ENCODE peak calls at places on chromosomes 16 and 17, in seven cellular contexts. C is esophagus squamous epithelium, G is heart left ventricle, T is spleen, B is A549, I is Peyer's patch, X is adrenal gland. U is an unnamed sample.

GRCh38 chr17:10804546-10804945 is 647 bp upstream of the TMEM238L start:
- DNase-seq in C (no peak), G (no peak), T (no peak), B (no peak), I (no peak), X (no peak), U (no peak)

GRCh38 chr16:68065716-68066305 is 19.4 kb upstream of the NFATC3 start:
- DNase-seq in C (no peak), G (no peak), T (no peak), B (no peak), I (peak), X (no peak), U (no peak)

GRCh38 chr16:86784267-86784626 is 205.9 kb downstream of the FOXL1 start:
- DNase-seq in C (no peak), G (no peak), T (no peak), B (no peak), I (no peak), X (no peak), U (no peak)

GRCh38 chr17:7295230-7296180 is 1.1 kb upstream of the YBX2 start:
- DNase-seq in C (no peak), G (no peak), T (no peak), B (no peak), I (no peak), X (no peak), U (peak)

GRCh38 chr17:64658931-64659330 is 3.2 kb downstream of the SMURF2 start:
- DNase-seq in C (no peak), G (no peak), T (no peak), B (peak), I (no peak), X (no peak), U (no peak)

GRCh38 chr16:51392651-51393187 is 241.6 kb upstream of the SALL1 start:
- DNase-seq in C (no peak), G (no peak), T (no peak), B (no peak), I (no peak), X (no peak), U (peak)

GRCh38 chr17:73613947-73614655 is 30.1 kb downstream of the SDK2 start:
- DNase-seq in C (no peak), G (no peak), T (no peak), B (no peak), I (no peak), X (no peak), U (no peak)

GRCh38 chr16:85607331-85607765 is 5.8 kb upstream of the GSE1 start:
- DNase-seq in C (no peak), G (no peak), T (no peak), B (no peak), I (peak), X (no peak), U (no peak)

GRCh38 chr16:69105501-69106361 is at the start of gene HAS3:
- DNase-seq in C (no peak), G (peak), T (peak), B (peak), I (no peak), X (no peak), U (no peak)

GRCh38 chr16:89193021-89193575 is 7.2 kb downstream of the SLC22A31 start:
- DNase-seq in C (no peak), G (no peak), T (peak), B (peak), I (no peak), X (no peak), U (no peak)

GRCh38 chr17:45430006-45430737 is 2.5 kb downstream of the ARHGAP27 start:
- DNase-seq in C (no peak), G (no peak), T (peak), B (no peak), I (no peak), X (no peak), U (no peak)

GRCh38 chr16:72838999-72839398 is 208.9 kb downstream of the ZFHX3 start:
- DNase-seq in C (no peak), G (no peak), T (no peak), B (no peak), I (no peak), X (no peak), U (no peak)

GRCh38 chr17:57489321-57489720 is 233.0 kb downstream of the MSI2 start:
- DNase-seq in C (no peak), G (no peak), T (no peak), B (no peak), I (no peak), X (no peak), U (peak)

GRCh38 chr17:1035546-1036170 is 38.7 kb downstream of the TIMM22 start:
- DNase-seq in C (no peak), G (no peak), T (no peak), B (no peak), I (no peak), X (no peak), U (no peak)

GRCh38 chr16:17061326-17061725 is 409.4 kb downstream of the XYLT1 start:
- DNase-seq in C (no peak), G (no peak), T (no peak), B (no peak), I (no peak), X (no peak), U (no peak)

GRCh38 chr17:10126554-10127493 is 71.6 kb downstream of the GAS7 start:
- DNase-seq in C (no peak), G (no peak), T (no peak), B (no peak), I (no peak), X (peak), U (no peak)

GRCh38 chr17:82734987-82735866 is at the start of gene FN3K:
- DNase-seq in C (no peak), G (peak), T (peak), B (peak), I (no peak), X (peak), U (peak)

GRCh38 chr16:78045865-78046581 is 23.7 kb downstream of the CLEC3A start:
- DNase-seq in C (no peak), G (peak), T (peak), B (peak), I (no peak), X (peak), U (peak)

GRCh38 chr17:10733666-10734065 is 3.8 kb upstream of the TMEM220 start:
- DNase-seq in C (no peak), G (no peak), T (no peak), B (no peak), I (no peak), X (no peak), U (no peak)

GRCh38 chr16:28497386-28497785 is 2.9 kb downstream of the APOBR start:
- DNase-seq in C (no peak), G (no peak), T (no peak), B (no peak), I (no peak), X (no peak), U (no peak)

GRCh38 chr17:66975614-66976378 is 11.3 kb downstream of the CACNG4 start:
- DNase-seq in C (no peak), G (no peak), T (no peak), B (peak), I (no peak), X (no peak), U (peak)

GRCh38 chr16:30027588-30028437 is 3.3 kb downstream of the TLCD3B start:
- DNase-seq in C (no peak), G (no peak), T (no peak), B (no peak), I (no peak), X (no peak), U (no peak)

GRCh38 chr16:57477531-57478202 is 8.6 kb downstream of the DOK4 start:
- DNase-seq in C (no peak), G (no peak), T (peak), B (no peak), I (no peak), X (no peak), U (no peak)

GRCh38 chr16:57479422-57480126 is 6.7 kb downstream of the DOK4 start:
- DNase-seq in C (no peak), G (peak), T (peak), B (peak), I (no peak), X (no peak), U (no peak)

GRCh38 chr16:57480127-57480753 is 6.1 kb downstream of the DOK4 start:
- DNase-seq in C (no peak), G (peak), T (peak), B (peak), I (no peak), X (no peak), U (peak)

GRCh38 chr16:57478396-57479024 is 7.8 kb downstream of the DOK4 start:
- DNase-seq in C (no peak), G (no peak), T (peak), B (no peak), I (peak), X (no peak), U (no peak)

GRCh38 chr16:57479043-57479421 is 7.3 kb downstream of the DOK4 start:
- DNase-seq in C (no peak), G (no peak), T (peak), B (no peak), I (peak), X (no peak), U (no peak)
- H3K4me3 ChIP-seq in C (peak), G (peak), T (peak), B (peak), I (peak), X (no peak), U (peak)

DNA sequence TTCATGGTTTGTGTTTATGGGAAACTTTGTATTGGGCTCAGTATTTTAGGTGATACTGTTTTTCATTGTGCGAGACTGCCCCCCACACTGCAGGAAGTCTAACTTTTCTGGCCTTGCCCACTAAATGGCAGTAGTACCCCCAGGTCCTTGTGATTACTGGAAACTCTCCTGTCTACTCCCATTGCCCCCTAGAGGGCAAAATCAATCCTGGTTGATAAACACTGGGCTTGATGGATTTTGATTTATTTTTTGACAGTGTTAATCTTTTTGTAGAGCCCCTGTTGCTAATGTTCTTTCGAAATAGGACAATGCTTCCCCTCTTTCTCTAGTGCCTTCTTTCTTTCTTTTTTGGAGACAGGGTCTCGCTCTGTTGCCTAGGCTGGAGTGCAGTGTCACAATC is 15.5 kb downstream of the METTL9 start:
- DNase-seq in C (no peak), G (no peak), T (no peak), B (no peak), I (no peak), X (no peak), U (no peak)
- TF ChIP-seq CTCF in C (no peak), G (no peak), T (no peak), B (no peak), I (no peak), X (no peak), U (peak)

DNA sequence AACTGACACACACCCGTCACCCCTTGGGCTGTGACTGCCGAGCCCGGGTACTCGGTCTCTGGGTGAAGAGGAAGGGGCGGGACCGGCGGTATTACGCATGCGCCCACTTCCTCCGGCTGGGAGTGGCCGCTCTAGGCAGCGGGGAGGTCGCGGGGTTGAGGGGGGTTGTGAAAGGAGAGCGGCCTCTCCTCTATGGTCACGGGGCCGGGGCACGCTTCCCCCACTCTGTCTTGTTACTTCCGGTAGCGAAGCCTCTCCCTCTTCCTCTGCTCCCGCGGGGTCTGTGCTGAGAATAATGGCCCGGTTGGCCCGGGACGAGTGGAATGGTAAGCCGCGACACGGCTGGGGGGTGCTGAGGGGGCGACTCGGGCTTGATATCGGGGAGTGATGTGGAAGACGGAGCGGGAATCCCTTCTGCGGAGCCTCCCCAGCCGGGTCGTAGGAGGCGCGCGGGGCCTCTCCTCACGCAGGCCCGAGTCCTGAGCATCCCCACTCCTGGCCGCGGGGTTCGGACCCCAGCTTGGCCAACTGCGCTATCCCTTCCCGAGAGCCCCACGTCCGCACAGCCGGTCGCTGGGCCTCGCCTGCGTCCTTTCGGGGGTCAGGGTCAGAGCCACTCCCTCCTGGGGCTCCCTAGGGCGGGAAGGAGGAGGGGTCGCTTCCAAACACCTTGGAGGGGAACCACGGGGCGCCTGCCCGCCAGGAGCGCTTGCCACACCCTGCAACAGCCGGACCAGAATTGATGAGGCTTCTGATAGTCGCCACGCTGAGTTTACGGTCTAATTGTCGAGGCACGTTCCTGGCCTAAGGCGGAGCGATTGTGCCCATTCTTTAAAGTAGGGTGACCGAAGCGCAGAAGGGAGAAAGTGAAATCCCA is at the start of gene BFAR:
- DNase-seq in C (peak), G (peak), T (peak), B (peak), I (peak), X (peak), U (peak)
- TF ChIP-seq POLR2A in C (peak), G (peak), T (no peak), B (peak), I (peak), X (peak), U (peak)

DNA sequence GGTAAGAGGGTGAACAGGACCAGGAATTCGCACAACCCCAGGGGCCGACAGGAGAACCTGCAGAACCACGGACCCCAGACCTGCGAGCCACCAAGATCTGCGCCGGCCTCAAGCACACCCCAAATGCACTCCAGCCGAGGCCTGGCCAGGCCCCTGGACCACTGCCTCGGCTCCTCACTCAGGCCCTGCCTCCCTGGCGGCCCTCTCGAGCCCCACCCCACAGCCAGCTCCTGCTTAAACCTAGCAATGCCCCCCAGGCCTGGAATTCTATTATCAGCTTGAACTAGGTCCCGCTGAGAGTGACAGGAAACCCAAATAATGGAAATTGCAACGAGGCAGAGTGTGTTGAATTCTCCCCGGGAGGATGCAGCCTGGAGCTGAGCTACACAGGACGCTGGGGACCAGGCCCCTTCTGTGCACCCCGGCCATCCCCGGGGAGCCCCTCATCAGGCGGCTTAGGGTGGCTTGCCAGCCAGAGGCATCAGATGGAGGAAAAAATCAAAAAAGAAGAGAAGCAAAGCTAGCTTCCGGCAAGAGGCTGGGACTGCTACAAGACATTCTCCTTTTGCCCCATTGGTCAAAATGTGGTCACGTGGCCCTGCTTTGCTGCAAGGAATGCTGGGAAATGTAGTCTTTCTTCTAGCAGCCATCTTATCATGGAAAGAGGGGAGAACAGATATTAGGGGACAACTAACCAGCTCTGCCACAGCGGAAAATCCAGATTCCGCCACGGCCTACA is 2.4 kb upstream of the ENPP7 start:
- DNase-seq in C (peak), G (peak), T (peak), B (peak), I (peak), X (peak), U (peak)
- H3K4me3 ChIP-seq in C (peak), G (peak), T (peak), B (no peak), I (peak), X (no peak), U (peak)

GRCh38 chr16:52861614-52862022 is 191.1 kb downstream of the CHD9NB start:
- DNase-seq in C (no peak), G (no peak), T (no peak), B (peak), I (no peak), X (no peak), U (no peak)
- TF ChIP-seq CTCF in C (peak), G (no peak), T (no peak), B (peak), I (peak), X (no peak), U (no peak)

GRCh38 chr16:46882304-46882939 is 1.7 kb upstream of the GPT2 start:
- DNase-seq in C (no peak), G (no peak), T (no peak), B (no peak), I (no peak), X (no peak), U (no peak)
- TF ChIP-seq POLR2A in C (no peak), G (no peak), T (no peak), B (no peak), I (no peak), X (no peak), U (no peak)